ENCODE peak calls at places on chromosomes 1 and 21, in ten cellular contexts. One of them, this sample, is unnamed.

GRCh38 chr1:65247419-65248359 is 61.7 kb upstream of the DNAJC6 start:
- DNase-seq in fibroblast of lung: peak
- DNase-seq in lower lobe of right lung: no peak
- DNase-seq in dorsolateral prefrontal cortex: no peak
- DNase-seq in body of pancreas: no peak
- DNase-seq in right atrium auricular region: no peak
- DNase-seq in neural progenitor cell: no peak
- DNase-seq in heart right ventricle: peak
- DNase-seq in CD8-positive, alpha-beta T cell: no peak
- DNase-seq in CD8-positive, alpha-beta memory T cell: no peak
- DNase-seq in this sample: peak

GRCh38 chr1:38528600-38528999 is 331.0 kb downstream of the RRAGC start:
- DNase-seq in fibroblast of lung: no peak
- DNase-seq in lower lobe of right lung: no peak
- DNase-seq in dorsolateral prefrontal cortex: no peak
- DNase-seq in body of pancreas: no peak
- DNase-seq in right atrium auricular region: no peak
- DNase-seq in neural progenitor cell: no peak
- DNase-seq in heart right ventricle: no peak
- DNase-seq in CD8-positive, alpha-beta T cell: no peak
- DNase-seq in CD8-positive, alpha-beta memory T cell: no peak
- DNase-seq in this sample: no peak

GRCh38 chr1:244384066-244384465 is 67.6 kb downstream of the ADSS2 start:
- DNase-seq in fibroblast of lung: peak
- DNase-seq in lower lobe of right lung: no peak
- DNase-seq in dorsolateral prefrontal cortex: no peak
- DNase-seq in body of pancreas: no peak
- DNase-seq in right atrium auricular region: peak
- DNase-seq in neural progenitor cell: no peak
- DNase-seq in heart right ventricle: no peak
- DNase-seq in CD8-positive, alpha-beta T cell: no peak
- DNase-seq in CD8-positive, alpha-beta memory T cell: no peak
- DNase-seq in this sample: no peak

GRCh38 chr1:159990005-159990404 is 36.0 kb upstream of the SLAMF9 start:
- DNase-seq in fibroblast of lung: no peak
- DNase-seq in lower lobe of right lung: no peak
- DNase-seq in dorsolateral prefrontal cortex: no peak
- DNase-seq in body of pancreas: no peak
- DNase-seq in right atrium auricular region: no peak
- DNase-seq in neural progenitor cell: no peak
- DNase-seq in heart right ventricle: no peak
- DNase-seq in CD8-positive, alpha-beta T cell: no peak
- DNase-seq in CD8-positive, alpha-beta memory T cell: no peak
- DNase-seq in this sample: no peak

GRCh38 chr1:226644541-226645176 is 94.4 kb downstream of the ITPKB start:
- DNase-seq in fibroblast of lung: peak
- DNase-seq in lower lobe of right lung: peak
- DNase-seq in dorsolateral prefrontal cortex: peak
- DNase-seq in body of pancreas: no peak
- DNase-seq in right atrium auricular region: no peak
- DNase-seq in neural progenitor cell: no peak
- DNase-seq in heart right ventricle: no peak
- DNase-seq in CD8-positive, alpha-beta T cell: no peak
- DNase-seq in CD8-positive, alpha-beta memory T cell: no peak
- DNase-seq in this sample: no peak

GRCh38 chr21:22211943-22212342 is 1213.7 kb downstream of the NCAM2 start:
- DNase-seq in fibroblast of lung: no peak
- DNase-seq in lower lobe of right lung: no peak
- DNase-seq in dorsolateral prefrontal cortex: no peak
- DNase-seq in body of pancreas: no peak
- DNase-seq in right atrium auricular region: no peak
- DNase-seq in neural progenitor cell: no peak
- DNase-seq in heart right ventricle: no peak
- DNase-seq in CD8-positive, alpha-beta T cell: no peak
- DNase-seq in CD8-positive, alpha-beta memory T cell: no peak
- DNase-seq in this sample: no peak

GRCh38 chr1:232555581-232556189 is 74.2 kb downstream of the SIPA1L2 start:
- DNase-seq in fibroblast of lung: peak
- DNase-seq in lower lobe of right lung: no peak
- DNase-seq in dorsolateral prefrontal cortex: no peak
- DNase-seq in body of pancreas: no peak
- DNase-seq in right atrium auricular region: no peak
- DNase-seq in neural progenitor cell: no peak
- DNase-seq in heart right ventricle: no peak
- DNase-seq in CD8-positive, alpha-beta T cell: no peak
- DNase-seq in CD8-positive, alpha-beta memory T cell: no peak
- DNase-seq in this sample: no peak

GRCh38 chr1:1347026-1347595 is 2.1 kb downstream of the DVL1 start:
- DNase-seq in fibroblast of lung: no peak
- DNase-seq in lower lobe of right lung: no peak
- DNase-seq in dorsolateral prefrontal cortex: no peak
- DNase-seq in body of pancreas: no peak
- DNase-seq in right atrium auricular region: no peak
- DNase-seq in neural progenitor cell: no peak
- DNase-seq in heart right ventricle: no peak
- DNase-seq in CD8-positive, alpha-beta T cell: no peak
- DNase-seq in CD8-positive, alpha-beta memory T cell: no peak
- DNase-seq in this sample: no peak

GRCh38 chr1:28888915-28889314 is 25.5 kb upstream of the EPB41 start:
- DNase-seq in fibroblast of lung: no peak
- DNase-seq in lower lobe of right lung: no peak
- DNase-seq in dorsolateral prefrontal cortex: no peak
- DNase-seq in body of pancreas: no peak
- DNase-seq in right atrium auricular region: no peak
- DNase-seq in neural progenitor cell: no peak
- DNase-seq in heart right ventricle: no peak
- DNase-seq in CD8-positive, alpha-beta T cell: no peak
- DNase-seq in CD8-positive, alpha-beta memory T cell: no peak
- DNase-seq in this sample: no peak

GRCh38 chr1:28889357-28889756 is 25.0 kb upstream of the EPB41 start:
- DNase-seq in fibroblast of lung: no peak
- DNase-seq in lower lobe of right lung: no peak
- DNase-seq in dorsolateral prefrontal cortex: no peak
- DNase-seq in body of pancreas: no peak
- DNase-seq in right atrium auricular region: no peak
- DNase-seq in neural progenitor cell: no peak
- DNase-seq in heart right ventricle: no peak
- DNase-seq in CD8-positive, alpha-beta T cell: no peak
- DNase-seq in CD8-positive, alpha-beta memory T cell: no peak
- DNase-seq in this sample: no peak

GRCh38 chr1:28886731-28887417 is 27.5 kb upstream of the EPB41 start:
- DNase-seq in fibroblast of lung: peak
- DNase-seq in lower lobe of right lung: peak
- DNase-seq in dorsolateral prefrontal cortex: peak
- DNase-seq in body of pancreas: peak
- DNase-seq in right atrium auricular region: peak
- DNase-seq in neural progenitor cell: peak
- DNase-seq in heart right ventricle: peak
- DNase-seq in CD8-positive, alpha-beta T cell: peak
- DNase-seq in CD8-positive, alpha-beta memory T cell: peak
- DNase-seq in this sample: peak

GRCh38 chr1:28887418-28887834 is 26.9 kb upstream of the EPB41 start:
- DNase-seq in fibroblast of lung: no peak
- DNase-seq in lower lobe of right lung: peak
- DNase-seq in dorsolateral prefrontal cortex: no peak
- DNase-seq in body of pancreas: peak
- DNase-seq in right atrium auricular region: no peak
- DNase-seq in neural progenitor cell: peak
- DNase-seq in heart right ventricle: no peak
- DNase-seq in CD8-positive, alpha-beta T cell: peak
- DNase-seq in CD8-positive, alpha-beta memory T cell: peak
- DNase-seq in this sample: peak

DNA sequence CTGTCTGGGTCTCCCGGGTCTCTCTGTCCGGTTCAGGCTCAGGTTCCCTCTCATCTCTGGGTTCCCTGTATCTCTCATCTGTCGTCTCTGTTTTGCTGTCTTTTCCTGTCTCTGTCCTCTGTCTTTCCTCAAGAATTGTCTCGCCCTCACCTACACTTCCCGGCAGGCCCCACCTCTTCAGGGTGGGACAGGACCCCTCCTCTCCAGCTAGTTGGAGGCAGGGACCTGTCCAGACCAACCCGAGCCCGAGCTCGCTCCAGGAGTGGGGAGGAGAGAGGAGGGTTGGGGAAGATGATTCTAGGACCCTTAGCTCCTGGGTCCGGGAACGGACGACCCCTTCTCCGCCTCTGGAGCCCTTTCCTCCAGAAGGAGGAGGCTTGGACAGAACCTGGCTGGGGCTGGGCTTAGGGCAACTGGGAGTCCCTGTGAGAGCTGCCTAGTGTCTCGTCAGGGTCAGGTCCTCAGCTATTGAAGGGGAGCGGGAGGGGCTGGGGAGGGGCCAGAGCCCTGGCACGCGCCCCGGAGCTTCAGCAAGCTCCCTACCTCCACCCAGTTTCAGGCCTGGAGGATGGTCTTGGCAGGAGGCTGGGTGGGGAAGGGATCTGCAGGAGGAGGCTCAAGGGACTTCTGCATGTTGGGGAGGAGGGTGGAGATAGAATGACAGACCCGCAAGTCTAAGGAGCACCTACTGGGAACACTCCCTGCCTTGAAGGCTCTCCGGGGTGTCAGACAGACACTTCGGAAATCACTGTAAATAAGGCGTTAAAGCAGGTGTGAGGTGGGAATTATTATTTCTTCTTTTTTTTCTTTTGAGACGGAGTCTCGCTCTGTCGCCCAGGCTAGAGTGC is 26.3 kb upstream of the EPB41 start:
- DNase-seq in fibroblast of lung: peak
- DNase-seq in lower lobe of right lung: peak
- DNase-seq in dorsolateral prefrontal cortex: no peak
- DNase-seq in body of pancreas: peak
- DNase-seq in right atrium auricular region: no peak
- DNase-seq in neural progenitor cell: peak
- DNase-seq in heart right ventricle: peak
- DNase-seq in CD8-positive, alpha-beta T cell: no peak
- DNase-seq in CD8-positive, alpha-beta memory T cell: no peak
- DNase-seq in this sample: peak
- H3K27ac ChIP-seq in fibroblast of lung: no peak
- H3K27ac ChIP-seq in lower lobe of right lung: peak
- H3K27ac ChIP-seq in dorsolateral prefrontal cortex: peak
- H3K27ac ChIP-seq in body of pancreas: peak
- H3K27ac ChIP-seq in right atrium auricular region: peak
- H3K27ac ChIP-seq in neural progenitor cell: no peak
- H3K27ac ChIP-seq in heart right ventricle: peak
- H3K27ac ChIP-seq in CD8-positive, alpha-beta T cell: peak
- H3K27ac ChIP-seq in CD8-positive, alpha-beta memory T cell: peak
- H3K27ac ChIP-seq in this sample: peak

GRCh38 chr1:183226361-183226760 is 40.3 kb downstream of the LAMC2 start:
- DNase-seq in fibroblast of lung: no peak
- DNase-seq in lower lobe of right lung: no peak
- DNase-seq in dorsolateral prefrontal cortex: no peak
- DNase-seq in body of pancreas: no peak
- DNase-seq in right atrium auricular region: no peak
- DNase-seq in neural progenitor cell: no peak
- DNase-seq in heart right ventricle: no peak
- DNase-seq in CD8-positive, alpha-beta T cell: no peak
- DNase-seq in CD8-positive, alpha-beta memory T cell: no peak
- DNase-seq in this sample: no peak
- H3K4me3 ChIP-seq in fibroblast of lung: no peak
- H3K4me3 ChIP-seq in lower lobe of right lung: no peak
- H3K4me3 ChIP-seq in dorsolateral prefrontal cortex: no peak
- H3K4me3 ChIP-seq in body of pancreas: no peak
- H3K4me3 ChIP-seq in right atrium auricular region: no peak
- H3K4me3 ChIP-seq in neural progenitor cell: no peak
- H3K4me3 ChIP-seq in heart right ventricle: no peak
- H3K4me3 ChIP-seq in CD8-positive, alpha-beta T cell: no peak
- H3K4me3 ChIP-seq in CD8-positive, alpha-beta memory T cell: no peak
- H3K4me3 ChIP-seq in this sample: no peak

GRCh38 chr1:20481158-20481617 is 4.8 kb downstream of the CAMK2N1 start:
- DNase-seq in fibroblast of lung: no peak
- DNase-seq in lower lobe of right lung: no peak
- DNase-seq in dorsolateral prefrontal cortex: no peak
- DNase-seq in body of pancreas: no peak
- DNase-seq in right atrium auricular region: no peak
- DNase-seq in neural progenitor cell: no peak
- DNase-seq in heart right ventricle: no peak
- DNase-seq in CD8-positive, alpha-beta T cell: no peak
- DNase-seq in CD8-positive, alpha-beta memory T cell: no peak
- DNase-seq in this sample: no peak

GRCh38 chr1:20481643-20482498 is 4.1 kb downstream of the CAMK2N1 start:
- DNase-seq in fibroblast of lung: no peak
- DNase-seq in lower lobe of right lung: no peak
- DNase-seq in dorsolateral prefrontal cortex: no peak
- DNase-seq in body of pancreas: no peak
- DNase-seq in right atrium auricular region: no peak
- DNase-seq in neural progenitor cell: no peak
- DNase-seq in heart right ventricle: no peak
- DNase-seq in CD8-positive, alpha-beta T cell: no peak
- DNase-seq in CD8-positive, alpha-beta memory T cell: no peak
- DNase-seq in this sample: no peak

GRCh38 chr1:20479840-20480239 is 6.2 kb downstream of the CAMK2N1 start:
- DNase-seq in fibroblast of lung: no peak
- DNase-seq in lower lobe of right lung: no peak
- DNase-seq in dorsolateral prefrontal cortex: no peak
- DNase-seq in body of pancreas: no peak
- DNase-seq in right atrium auricular region: no peak
- DNase-seq in neural progenitor cell: no peak
- DNase-seq in heart right ventricle: no peak
- DNase-seq in CD8-positive, alpha-beta T cell: no peak
- DNase-seq in CD8-positive, alpha-beta memory T cell: no peak
- DNase-seq in this sample: no peak

GRCh38 chr1:20478072-20478660 is 7.8 kb downstream of the CAMK2N1 start:
- DNase-seq in fibroblast of lung: no peak
- DNase-seq in lower lobe of right lung: no peak
- DNase-seq in dorsolateral prefrontal cortex: no peak
- DNase-seq in body of pancreas: no peak
- DNase-seq in right atrium auricular region: no peak
- DNase-seq in neural progenitor cell: no peak
- DNase-seq in heart right ventricle: no peak
- DNase-seq in CD8-positive, alpha-beta T cell: no peak
- DNase-seq in CD8-positive, alpha-beta memory T cell: no peak
- DNase-seq in this sample: no peak

DNA sequence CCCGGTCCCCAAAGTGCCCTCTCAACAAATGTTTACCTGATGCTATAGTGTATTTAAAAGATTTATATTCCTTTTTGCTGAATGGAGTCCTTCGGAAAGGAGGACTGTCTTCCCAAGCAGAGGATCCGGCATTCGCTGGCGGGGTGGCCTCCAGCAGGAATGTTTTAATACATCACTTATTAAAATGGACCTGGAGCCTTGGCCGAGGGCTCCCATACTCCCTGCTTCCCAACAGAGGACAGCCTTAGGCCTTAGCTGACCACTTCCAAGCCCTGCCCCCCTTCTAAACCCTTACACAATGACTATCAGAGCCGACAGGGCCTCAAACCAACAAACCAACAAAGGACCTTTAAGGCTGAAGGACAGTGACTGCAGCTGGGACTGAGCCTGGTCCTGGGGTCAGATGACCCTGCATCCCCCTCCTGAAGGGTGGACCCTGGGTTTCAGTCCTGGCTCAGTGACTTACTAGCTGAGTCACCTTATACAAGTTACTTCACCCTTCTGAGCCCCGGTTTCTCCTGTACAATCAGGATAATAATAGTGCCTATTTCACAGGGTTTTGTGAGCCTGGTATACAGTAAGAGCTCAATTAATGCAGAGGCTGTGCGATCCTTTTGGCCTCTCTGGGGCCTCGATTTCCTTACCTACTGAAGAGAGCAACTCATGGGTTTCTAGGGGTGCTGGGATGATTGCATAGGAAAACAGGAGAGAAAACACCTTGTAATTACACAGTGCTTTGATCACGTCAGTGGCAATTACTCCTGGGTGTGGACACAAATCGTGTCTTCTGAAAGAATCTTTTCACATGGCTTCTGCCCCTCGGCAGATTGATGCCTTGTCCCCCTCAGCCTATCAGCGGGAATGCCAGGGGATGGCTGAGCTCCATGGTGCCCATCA is 5.5 kb downstream of the CAMK2N1 start:
- DNase-seq in fibroblast of lung: no peak
- DNase-seq in lower lobe of right lung: no peak
- DNase-seq in dorsolateral prefrontal cortex: peak
- DNase-seq in body of pancreas: no peak
- DNase-seq in right atrium auricular region: no peak
- DNase-seq in neural progenitor cell: peak
- DNase-seq in heart right ventricle: no peak
- DNase-seq in CD8-positive, alpha-beta T cell: no peak
- DNase-seq in CD8-positive, alpha-beta memory T cell: no peak
- DNase-seq in this sample: no peak
- H3K27ac ChIP-seq in fibroblast of lung: no peak
- H3K27ac ChIP-seq in lower lobe of right lung: peak
- H3K27ac ChIP-seq in dorsolateral prefrontal cortex: peak
- H3K27ac ChIP-seq in body of pancreas: no peak
- H3K27ac ChIP-seq in right atrium auricular region: no peak
- H3K27ac ChIP-seq in neural progenitor cell: no peak
- H3K27ac ChIP-seq in heart right ventricle: no peak
- H3K27ac ChIP-seq in CD8-positive, alpha-beta T cell: no peak
- H3K27ac ChIP-seq in CD8-positive, alpha-beta memory T cell: no peak
- H3K27ac ChIP-seq in this sample: no peak

DNA sequence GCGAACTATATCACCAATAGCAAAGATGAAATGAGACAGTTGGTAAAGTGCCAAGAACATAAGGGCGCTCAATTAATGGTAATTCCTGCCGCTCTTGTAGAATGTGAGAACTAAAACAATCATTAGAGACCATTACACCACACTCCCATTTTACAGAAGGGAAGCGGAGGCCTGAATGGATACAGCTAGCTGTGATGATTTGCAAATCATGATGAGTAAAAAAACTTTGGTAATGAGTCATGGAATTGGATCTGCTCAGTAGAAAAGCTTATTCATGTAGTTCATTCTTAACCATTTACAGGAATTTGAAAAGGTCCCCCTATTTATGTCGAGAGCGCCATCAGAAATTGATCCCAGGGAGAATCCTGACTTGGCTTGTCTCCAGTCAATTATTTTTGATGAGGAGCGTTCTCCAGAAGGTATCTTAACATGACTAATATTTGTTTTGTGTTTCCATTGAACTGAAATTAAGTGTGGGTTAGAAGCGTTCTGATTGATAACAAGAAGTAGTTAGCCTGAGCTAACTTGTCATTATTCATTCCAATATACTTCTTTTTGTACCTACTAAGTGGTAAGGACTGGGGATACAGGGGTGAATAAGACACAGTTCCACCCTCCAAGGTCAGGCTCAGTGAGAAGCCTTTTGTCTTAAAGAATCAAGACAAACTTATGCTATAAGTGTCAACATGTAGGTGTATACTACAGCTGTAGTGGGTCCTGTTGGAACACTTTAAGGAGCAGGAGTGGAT is 812 bp downstream of the TTC4 start:
- DNase-seq in fibroblast of lung: peak
- DNase-seq in lower lobe of right lung: no peak
- DNase-seq in dorsolateral prefrontal cortex: no peak
- DNase-seq in body of pancreas: no peak
- DNase-seq in right atrium auricular region: peak
- DNase-seq in neural progenitor cell: no peak
- DNase-seq in heart right ventricle: no peak
- DNase-seq in CD8-positive, alpha-beta T cell: no peak
- DNase-seq in CD8-positive, alpha-beta memory T cell: no peak
- DNase-seq in this sample: no peak
- H3K4me3 ChIP-seq in fibroblast of lung: peak
- H3K4me3 ChIP-seq in lower lobe of right lung: peak
- H3K4me3 ChIP-seq in dorsolateral prefrontal cortex: peak
- H3K4me3 ChIP-seq in body of pancreas: peak
- H3K4me3 ChIP-seq in right atrium auricular region: peak
- H3K4me3 ChIP-seq in neural progenitor cell: peak
- H3K4me3 ChIP-seq in heart right ventricle: peak
- H3K4me3 ChIP-seq in CD8-positive, alpha-beta T cell: peak
- H3K4me3 ChIP-seq in CD8-positive, alpha-beta memory T cell: peak
- H3K4me3 ChIP-seq in this sample: peak